ENCODE peak calls at places on chromosomes 5 and 9, in six cellular contexts. X, P, F, H, M and O are unnamed samples.
A peak's percentile ranks its signal among the peaks of the same experiment; 100 is the strongest.

GRCh38 chr5:174752121-174752520 is 27.7 kb downstream of the MSX2 start:
- DNase-seq in P (no peak), F (no peak), M (no peak), X (no peak), H (no peak), O (no peak)

GRCh38 chr9:16363073-16363781 is 507.2 kb downstream of the BNC2 start:
- DNase-seq in P (no peak), H (no peak), M (no peak), F (no peak), X (no peak), O (no peak)

GRCh38 chr5:80245986-80246781 is 9.7 kb downstream of the SERINC5 start:
- DNase-seq in F (no peak), X (no peak), P (no peak), M (no peak), H (no peak), O (no peak)

GRCh38 chr9:120892748-120893584 is 16.0 kb upstream of the PHF19 start:
- DNase-seq in H (no peak), P (peak; percentile 78), X (no peak), M (no peak), F (peak; percentile 83), O (no peak)

GRCh38 chr5:126686451-126687126 is 85.8 kb downstream of the PHAX start:
- DNase-seq in F (no peak), X (no peak), H (no peak), P (no peak), M (no peak), O (no peak)

GRCh38 chr9:127161081-127161621 is 38.7 kb upstream of the ANGPTL2 start:
- DNase-seq in F (no peak), H (no peak), X (peak; percentile 38), P (no peak), M (no peak), O (no peak)

GRCh38 chr9:119453490-119453911 is 84.3 kb upstream of the BRINP1 start:
- DNase-seq in F (no peak), M (no peak), P (no peak), H (no peak), X (no peak), O (no peak)

GRCh38 chr5:1974081-1974480 is 91.4 kb upstream of the IRX4 start:
- DNase-seq in X (no peak), F (no peak), P (no peak), H (no peak), M (no peak), O (no peak)

GRCh38 chr9:113566011-113566711 is 102.6 kb downstream of the RGS3 start:
- DNase-seq in M (no peak), X (peak; percentile 65), P (no peak), F (no peak), H (no peak), O (no peak)

GRCh38 chr9:30197954-30198353 is 2186.5 kb upstream of the ACO1 start:
- DNase-seq in M (no peak), P (no peak), H (no peak), X (no peak), F (no peak), O (no peak)

DNA sequence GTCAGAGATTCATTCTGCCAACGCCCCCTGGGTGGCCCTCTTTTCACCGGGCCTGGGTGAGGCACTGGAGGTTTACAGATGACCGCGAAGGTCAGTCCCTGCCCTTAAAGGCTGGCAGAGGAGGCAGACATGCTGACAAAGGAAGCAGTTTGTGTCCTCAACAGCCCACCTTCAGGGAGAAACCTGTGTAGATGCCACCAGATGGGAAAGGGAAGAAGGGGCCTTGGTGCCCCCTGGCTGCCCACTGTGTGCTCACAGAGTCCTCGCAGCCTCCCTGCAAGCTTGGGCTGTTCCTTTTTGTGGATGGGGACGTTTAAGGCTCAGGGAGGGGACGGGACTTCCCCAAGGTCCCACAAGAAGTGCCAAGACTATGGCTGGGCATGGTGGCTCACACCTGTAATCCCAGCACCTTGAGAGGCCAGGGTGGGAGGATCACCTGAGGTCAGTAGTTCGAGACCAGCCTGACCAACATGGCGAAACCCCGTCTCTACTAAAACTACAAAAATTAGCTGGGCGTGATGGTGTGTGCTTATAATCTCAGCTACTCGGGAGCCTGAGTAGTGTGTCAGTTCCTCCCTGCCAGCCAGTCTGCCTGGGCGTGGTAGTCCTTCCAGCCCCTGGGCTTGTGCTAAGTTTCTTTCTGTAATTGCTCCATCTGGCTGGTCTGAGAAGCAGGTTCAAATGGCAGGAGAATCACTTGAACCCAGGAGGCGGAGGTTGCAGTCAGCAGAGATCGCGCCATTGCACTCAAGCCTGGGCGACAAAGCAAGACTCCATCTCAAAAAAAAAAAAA is 36.2 kb downstream of the NEK6 start:
- DNase-seq in M (no peak), H (no peak), F (peak; percentile 71), P (no peak), X (no peak), O (no peak)
- TF ChIP-seq CTCF in M (no peak), H (no peak), F (peak; percentile 48), P (no peak), X (no peak), O (no peak)

GRCh38 chr9:74573792-74574191 is 76.7 kb downstream of the RORB start:
- DNase-seq in F (no peak), P (no peak), H (no peak), M (no peak), X (no peak), O (no peak)

GRCh38 chr9:74577956-74578355 is 80.8 kb downstream of the RORB start:
- DNase-seq in H (no peak), P (no peak), F (no peak), X (no peak), M (no peak), O (no peak)
- TF ChIP-seq CTCF in H (peak; percentile 59), P (peak; percentile 52), F (peak; percentile 33), X (no peak), M (no peak), O (no peak)

GRCh38 chr9:14983599-14983998 is 73.4 kb upstream of the FREM1 start:
- DNase-seq in P (no peak), F (no peak), M (no peak), X (no peak), H (no peak), O (no peak)
- TF ChIP-seq CTCF in P (no peak), F (no peak), M (no peak), X (no peak), H (no peak), O (no peak)

DNA sequence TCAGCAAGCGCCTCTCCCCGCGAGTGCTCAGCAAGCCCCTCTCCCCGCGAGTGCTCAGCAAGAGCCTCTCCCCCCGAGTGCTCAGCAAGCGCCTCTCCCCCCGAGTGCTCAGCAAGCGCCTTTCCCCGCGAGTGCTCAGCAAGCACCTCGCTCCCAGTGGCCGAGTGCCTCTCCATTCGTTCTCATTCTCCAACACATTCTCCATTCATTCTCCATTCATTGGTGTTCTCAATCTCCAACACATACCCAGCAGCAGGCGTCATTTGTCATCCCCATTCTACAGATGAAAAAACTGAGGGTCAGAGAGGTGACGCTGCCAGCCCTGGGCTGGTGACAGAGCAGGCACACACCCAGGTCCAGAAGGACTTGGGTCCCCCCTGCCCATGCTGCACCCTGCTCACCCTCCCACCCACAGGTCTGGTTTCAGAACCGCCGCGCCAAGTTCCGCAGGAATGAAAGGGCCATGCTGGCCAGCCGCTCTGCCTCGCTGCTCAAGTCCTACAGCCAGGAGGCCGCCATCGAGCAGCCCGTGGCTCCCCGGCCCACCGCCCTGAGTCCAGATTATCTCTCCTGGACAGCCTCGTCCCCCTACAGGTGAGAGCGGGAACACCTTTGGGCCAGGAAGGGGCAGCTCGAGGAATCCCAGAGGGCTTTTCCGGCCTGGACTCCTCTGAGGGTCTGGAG is 32.5 kb downstream of the PTGES start:
- DNase-seq in F (no peak), X (no peak), H (peak; percentile 25), M (peak; percentile 64), P (no peak), O (no peak)
- TF ChIP-seq CTCF in F (no peak), X (no peak), H (peak; percentile 50), M (peak; percentile 70), P (no peak), O (no peak)

DNA sequence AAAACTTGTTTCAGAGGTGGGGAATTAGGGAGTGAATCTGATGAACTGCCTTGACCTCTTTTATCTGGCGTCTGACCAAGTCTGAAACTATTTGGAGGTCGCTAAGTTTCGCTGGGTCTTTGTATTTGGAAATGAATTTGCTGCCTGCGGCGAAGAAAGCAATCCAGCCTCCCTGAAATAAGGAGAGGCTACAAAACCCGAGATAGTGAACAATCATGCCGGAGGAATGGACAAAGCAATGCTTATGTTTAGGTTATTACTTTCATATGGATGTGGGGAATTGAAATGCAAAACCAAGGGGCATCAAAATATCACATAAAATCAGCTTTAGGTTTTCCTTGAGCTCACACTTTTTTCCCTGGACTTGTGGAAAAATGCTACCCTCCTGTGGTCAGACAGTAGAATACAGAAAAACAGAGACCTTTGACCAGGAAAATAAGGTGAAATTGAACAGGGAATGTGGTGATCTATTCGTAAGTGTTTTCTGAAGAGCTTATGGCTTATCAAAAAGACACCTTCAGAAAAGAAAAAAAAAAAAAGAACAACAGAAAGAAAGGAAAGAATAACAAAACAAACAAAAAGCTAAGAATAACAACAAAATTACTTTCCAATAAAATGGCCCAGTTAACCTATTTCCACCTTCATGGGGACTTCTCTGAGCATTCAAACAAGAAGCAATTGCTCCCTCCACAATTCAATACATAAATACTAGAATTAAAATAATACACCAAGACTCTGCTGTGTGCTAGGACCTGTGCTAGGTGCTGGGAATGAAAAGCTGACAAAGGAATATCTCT is 68.6 kb upstream of the DPYSL3 start:
- DNase-seq in P (no peak), F (no peak), M (peak; percentile 15), X (no peak), H (no peak), O (no peak)
- TF ChIP-seq CTCF in P (no peak), F (no peak), M (peak; percentile 69), X (peak; percentile 58), H (peak; percentile 84), O (no peak)